ENCODE peak calls at places on chromosomes 16 and 17, in ten cellular contexts. E is A172, X is Right ventricle myocardium superior, U is EL, K is activated gamma-delta T cell treated with Interleukin-2 at 50 U/mL for 16 hours, V is OCI-LY7, S is nephron progenitor cell, R is brain pericyte, F is breast epithelium, G is islet precursor cell. T is an unnamed sample.

GRCh38 chr16:4498546-4499195 is 22.5 kb downstream of the HMOX2 start:
- DNase-seq in E (no peak), X (no peak), U (no peak), K (no peak), V (no peak), S (no peak), R (no peak), F (no peak), G (no peak), T (no peak)

GRCh38 chr17:17842111-17842876 is 5.5 kb upstream of the SREBF1 start:
- DNase-seq in E (no peak), X (no peak), U (no peak), K (no peak), V (no peak), S (no peak), R (no peak), F (no peak), G (no peak), T (no peak)

GRCh38 chr17:36152639-36153120 is 23.8 kb downstream of the TBC1D3B start:
- DNase-seq in E (no peak), X (no peak), U (no peak), K (no peak), V (no peak), S (no peak), R (no peak), F (no peak), G (no peak), T (no peak)

GRCh38 chr17:29619251-29619650 is 3.5 kb downstream of the CORO6 start:
- DNase-seq in E (peak; percentile 63), X (peak; percentile 67), U (peak; percentile 46), K (no peak), V (peak; percentile 45), S (no peak), R (no peak), F (no peak), G (peak; percentile 63), T (peak; percentile 23)

GRCh38 chr16:59632266-59632855 is 898.2 kb upstream of the GOT2 start:
- DNase-seq in E (peak; percentile 18), X (no peak), U (peak; percentile 94), K (no peak), V (no peak), S (no peak), R (no peak), F (no peak), G (peak; percentile 89), T (no peak)

GRCh38 chr17:73976676-73977521 is 226.6 kb upstream of the RPL38 start:
- DNase-seq in E (peak; percentile 67), X (no peak), U (no peak), K (no peak), V (no peak), S (peak; percentile 44), R (no peak), F (no peak), G (no peak), T (no peak)

GRCh38 chr17:4602041-4602440 is 17.7 kb downstream of the SMTNL2 start:
- DNase-seq in E (no peak), X (no peak), U (no peak), K (no peak), V (no peak), S (no peak), R (no peak), F (no peak), G (no peak), T (no peak)

GRCh38 chr17:79341816-79342215 is 267.2 kb downstream of the ENGASE start:
- DNase-seq in E (no peak), X (no peak), U (no peak), K (no peak), V (no peak), S (no peak), R (no peak), F (no peak), G (no peak), T (no peak)

GRCh38 chr17:75649687-75650086 is 16.5 kb downstream of the SMIM5 start:
- DNase-seq in E (no peak), X (no peak), U (no peak), K (no peak), V (no peak), S (no peak), R (no peak), F (no peak), G (peak; percentile 66), T (no peak)

GRCh38 chr16:3861808-3862451 is 18.6 kb downstream of the CREBBP start:
- DNase-seq in E (peak; percentile 48), X (peak; percentile 58), U (peak; percentile 68), K (no peak), V (no peak), S (no peak), R (no peak), F (no peak), G (peak; percentile 88), T (peak; percentile 37)

GRCh38 chr16:54936086-54936978 is 5.7 kb downstream of the IRX5 start:
- DNase-seq in E (no peak), X (no peak), U (peak; percentile 66), K (no peak), V (no peak), S (peak; percentile 69), R (no peak), F (no peak), G (peak; percentile 75), T (no peak)

GRCh38 chr17:83177611-83178532 is 98.5 kb downstream of the METRNL start:
- DNase-seq in E (no peak), X (no peak), U (no peak), K (no peak), V (no peak), S (peak; percentile 2), R (no peak), F (peak; percentile 45), G (peak; percentile 54), T (no peak)

GRCh38 chr16:54174201-54174600 is 112.4 kb downstream of the IRX3 start:
- DNase-seq in E (no peak), X (no peak), U (no peak), K (no peak), V (no peak), S (peak; percentile 17), R (no peak), F (no peak), G (no peak), T (no peak)

GRCh38 chr17:73393381-73393780 is 81.6 kb upstream of the CDC42EP4 start:
- DNase-seq in E (no peak), X (no peak), U (no peak), K (no peak), V (no peak), S (no peak), R (no peak), F (no peak), G (no peak), T (no peak)

GRCh38 chr17:29158515-29159275 is 21.5 kb downstream of the MYO18A start:
- DNase-seq in E (peak; percentile 94), X (no peak), U (peak; percentile 90), K (no peak), V (no peak), S (no peak), R (no peak), F (no peak), G (no peak), T (no peak)

GRCh38 chr17:12395733-12396354 is 269.8 kb upstream of the MYOCD start:
- DNase-seq in E (peak; percentile 14), X (no peak), U (no peak), K (no peak), V (peak; percentile 29), S (peak; percentile 31), R (no peak), F (no peak), G (peak; percentile 77), T (no peak)

GRCh38 chr16:26644912-26645543 is 421.7 kb upstream of the C16orf82 start:
- DNase-seq in E (no peak), X (no peak), U (no peak), K (no peak), V (peak; percentile 57), S (no peak), R (no peak), F (no peak), G (no peak), T (no peak)

GRCh38 chr17:56510554-56511342 is 82.8 kb upstream of the NOG start:
- DNase-seq in E (no peak), X (no peak), U (no peak), K (no peak), V (no peak), S (no peak), R (no peak), F (no peak), G (no peak), T (no peak)

GRCh38 chr17:4738136-4739121 is 1.2 kb upstream of the ZMYND15 start:
- DNase-seq in E (no peak), X (no peak), U (no peak), K (no peak), V (no peak), S (no peak), R (no peak), F (no peak), G (peak; percentile 60), T (no peak)

GRCh38 chr16:48434653-48435318 is 49.6 kb upstream of the SIAH1 start:
- DNase-seq in E (no peak), X (peak; percentile 48), U (peak; percentile 37), K (no peak), V (peak; percentile 53), S (no peak), R (peak; percentile 56), F (no peak), G (no peak), T (peak; percentile 76)

GRCh38 chr16:70430667-70431536 is 8.0 kb downstream of the ST3GAL2 start:
- DNase-seq in E (peak; percentile 36), X (no peak), U (no peak), K (peak; percentile 42), V (peak; percentile 94), S (peak; percentile 29), R (no peak), F (no peak), G (peak; percentile 70), T (peak; percentile 43)

GRCh38 chr16:66476328-66477027 is 49.4 kb downstream of the BEAN1 start:
- DNase-seq in E (peak; percentile 22), X (no peak), U (no peak), K (peak; percentile 25), V (peak; percentile 78), S (peak; percentile 38), R (no peak), F (peak; percentile 34), G (peak; percentile 74), T (no peak)

GRCh38 chr16:88863426-88863825 is 3.0 kb downstream of the PABPN1L start:
- DNase-seq in E (no peak), X (no peak), U (no peak), K (no peak), V (no peak), S (no peak), R (no peak), F (no peak), G (no peak), T (no peak)

GRCh38 chr17:48244121-48244711 is 136.7 kb downstream of the SNX11 start:
- DNase-seq in E (peak; percentile 62), X (no peak), U (peak; percentile 75), K (no peak), V (peak; percentile 29), S (no peak), R (no peak), F (no peak), G (peak; percentile 93), T (no peak)

GRCh38 chr16:30741461-30741914 is 6.7 kb upstream of the PHKG2 start:
- DNase-seq in E (peak; percentile 98), X (no peak), U (peak; percentile 92), K (no peak), V (no peak), S (no peak), R (no peak), F (peak; percentile 82), G (peak; percentile 97), T (no peak)

GRCh38 chr16:12268602-12269001 is 292.1 kb downstream of the SNX29 start:
- DNase-seq in E (peak; percentile 8), X (no peak), U (no peak), K (no peak), V (no peak), S (no peak), R (no peak), F (no peak), G (no peak), T (no peak)

GRCh38 chr17:11736613-11737289 is 138.5 kb downstream of the DNAH9 start:
- DNase-seq in E (no peak), X (no peak), U (no peak), K (no peak), V (no peak), S (no peak), R (no peak), F (no peak), G (no peak), T (no peak)

GRCh38 chr17:60960398-60961065 is 282.9 kb downstream of the BCAS3 start:
- DNase-seq in E (no peak), X (no peak), U (no peak), K (no peak), V (no peak), S (no peak), R (no peak), F (no peak), G (peak; percentile 78), T (no peak)

T was measured in GDM1.